ENCODE peak calls at places on chromosomes 6 and 20, in ten cellular contexts. E is A673, Z is brain microvascular endothelial cell, J is glutamatergic neuron, A is progenitor cell of endocrine pancreas, B is transverse colon, P is spleen, Y is PC-3, R is heart right ventricle, T is tibial nerve. S is an unnamed sample.
A peak's percentile ranks its signal among the peaks of the same experiment; 100 is the strongest.

GRCh38 chr6:85008311-85009015 is 244.1 kb upstream of the TBX18 start:
- DNase-seq in P (no peak), R (no peak), Z (peak; percentile 60), E (peak; percentile 26), A (no peak), T (no peak), J (no peak), Y (peak; percentile 27), B (no peak), S (no peak)

GRCh38 chr20:58747400-58747672 is 54.7 kb downstream of the NPEPL1 start:
- DNase-seq in J (no peak), A (no peak), Y (no peak), Z (no peak), P (peak; percentile 31), T (no peak), R (no peak), E (no peak), B (no peak), S (no peak)

GRCh38 chr6:36330366-36330765 is 6.3 kb downstream of the BNIP5 start:
- DNase-seq in R (no peak), T (no peak), B (no peak), E (no peak), A (no peak), Y (no peak), Z (no peak), P (no peak), J (no peak), S (no peak)

GRCh38 chr20:64146936-64147451 is 17.3 kb upstream of the MYT1 start:
- DNase-seq in P (peak; percentile 44), Z (no peak), R (no peak), B (no peak), E (no peak), J (peak; percentile 10), A (no peak), T (no peak), Y (no peak), S (no peak)

GRCh38 chr6:74409447-74409846 is 713.4 kb downstream of the CD109 start:
- DNase-seq in R (no peak), J (no peak), P (no peak), E (peak; percentile 44), B (no peak), Z (peak; percentile 66), A (no peak), Y (peak; percentile 64), T (peak; percentile 13), S (no peak)

GRCh38 chr20:63826753-63827152 is 4.3 kb downstream of the ZBTB46 start:
- DNase-seq in R (no peak), Z (no peak), P (no peak), J (no peak), T (no peak), A (no peak), E (no peak), B (no peak), Y (peak; percentile 39), S (no peak)

GRCh38 chr6:121694389-121695185 is 259.1 kb downstream of the GJA1 start:
- DNase-seq in Z (peak; percentile 63), J (no peak), T (peak; percentile 7), R (no peak), E (no peak), B (no peak), Y (no peak), P (no peak), A (no peak), S (no peak)

GRCh38 chr6:133202610-133203343 is 38.4 kb upstream of the EYA4 start:
- DNase-seq in Y (no peak), T (no peak), Z (no peak), R (no peak), E (no peak), J (no peak), P (no peak), B (no peak), A (no peak), S (no peak)

GRCh38 chr20:376089-376488 is 4.5 kb upstream of the TRIB3 start:
- DNase-seq in Z (no peak), A (no peak), P (no peak), B (no peak), Y (no peak), J (no peak), T (no peak), E (no peak), R (no peak), S (no peak)

GRCh38 chr20:23235173-23236027 is 115.2 kb upstream of the NXT1 start:
- DNase-seq in P (peak; percentile 89), E (peak; percentile 63), T (peak; percentile 57), R (peak; percentile 73), A (peak; percentile 39), Z (no peak), Y (peak; percentile 61), J (peak; percentile 81), B (peak; percentile 54), S (peak; percentile 71)

GRCh38 chr20:1467355-1468116 is 887 bp upstream of the NSFL1C start:
- DNase-seq in B (peak; percentile 65), E (no peak), J (no peak), R (no peak), T (peak; percentile 24), P (peak; percentile 84), Z (no peak), Y (no peak), A (no peak), S (no peak)

GRCh38 chr6:87789198-87789899 is 87.3 kb upstream of the AKIRIN2 start:
- DNase-seq in P (no peak), R (no peak), J (no peak), Y (peak; percentile 51), A (no peak), T (peak; percentile 18), B (no peak), Z (peak; percentile 50), E (peak; percentile 27), S (no peak)

GRCh38 chr6:111337715-111338333 is 145.2 kb downstream of the REV3L start:
- DNase-seq in T (no peak), E (no peak), B (no peak), R (no peak), A (no peak), J (no peak), P (no peak), Y (no peak), Z (no peak), S (no peak)

GRCh38 chr6:14211596-14211961 is 94.0 kb downstream of the CD83 start:
- DNase-seq in Y (peak; percentile 9), A (peak; percentile 27), P (peak; percentile 89), B (peak; percentile 53), Z (peak; percentile 23), E (peak; percentile 68), T (peak; percentile 32), R (peak; percentile 62), J (peak; percentile 80), S (peak; percentile 51)

GRCh38 chr6:125445054-125445453 is 143.3 kb upstream of the HDDC2 start:
- DNase-seq in E (no peak), J (no peak), A (no peak), T (no peak), P (no peak), Z (no peak), B (no peak), R (no peak), Y (no peak), S (peak; percentile 4)

GRCh38 chr6:52286798-52287432 is 2.4 kb upstream of the MCM3 start:
- DNase-seq in Y (peak; percentile 81), T (peak; percentile 85), R (peak; percentile 56), P (no peak), J (peak; percentile 76), E (peak; percentile 90), B (peak; percentile 82), Z (peak; percentile 75), A (peak; percentile 24), S (peak; percentile 73)
- TF ChIP-seq CTCF in Y (peak; percentile 92), T (peak; percentile 42), R (peak; percentile 28), P (peak; percentile 58), J (peak; percentile 37), E (peak; percentile 93), B (peak; percentile 60), Z (peak; percentile 97), A (peak; percentile 75), S (peak; percentile 78)

DNA sequence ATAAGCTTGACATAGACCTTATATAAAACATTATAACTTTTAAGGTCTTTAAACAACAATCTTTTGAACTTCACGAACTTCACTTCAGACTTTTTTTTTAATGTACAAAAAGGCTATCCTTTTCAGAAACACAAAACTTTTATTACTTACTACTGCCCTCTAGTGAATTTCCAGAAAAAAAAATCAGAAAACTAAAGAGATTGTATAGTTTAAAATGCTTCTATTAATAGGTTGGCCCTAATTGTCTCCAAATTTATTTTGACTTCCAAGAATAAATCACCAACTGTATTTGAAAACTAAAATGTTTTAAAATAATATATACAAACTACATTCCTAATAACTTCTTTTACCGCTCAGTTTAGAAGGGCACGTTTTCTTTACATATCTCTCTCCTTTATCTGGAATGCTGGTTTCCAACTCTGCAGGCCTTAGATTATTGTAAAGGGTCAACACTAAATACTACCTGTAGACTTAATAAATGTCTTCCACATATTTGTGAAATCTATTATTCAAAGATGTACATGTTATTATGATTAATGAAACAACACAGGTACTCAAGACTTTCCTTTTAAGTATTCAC is 66.8 kb downstream of the LMBRD1 start:
- DNase-seq in T (no peak), P (no peak), Z (no peak), J (no peak), R (no peak), A (no peak), E (peak; percentile 17), B (no peak), Y (peak; percentile 8), S (no peak)
- TF ChIP-seq CTCF in T (peak; percentile 10), P (peak; percentile 6), Z (no peak), J (peak; percentile 58), R (no peak), A (peak; percentile 58), E (peak; percentile 61), B (no peak), Y (peak; percentile 56), S (peak; percentile 36)

GRCh38 chr6:4114123-4114522 is 21.3 kb downstream of the ECI2 start:
- DNase-seq in R (no peak), E (no peak), Z (peak; percentile 40), P (no peak), B (no peak), A (no peak), J (no peak), Y (no peak), T (no peak), S (no peak)
- TF ChIP-seq CTCF in R (no peak), E (no peak), Z (peak; percentile 15), P (no peak), B (no peak), A (no peak), J (no peak), Y (no peak), T (no peak), S (no peak)

DNA sequence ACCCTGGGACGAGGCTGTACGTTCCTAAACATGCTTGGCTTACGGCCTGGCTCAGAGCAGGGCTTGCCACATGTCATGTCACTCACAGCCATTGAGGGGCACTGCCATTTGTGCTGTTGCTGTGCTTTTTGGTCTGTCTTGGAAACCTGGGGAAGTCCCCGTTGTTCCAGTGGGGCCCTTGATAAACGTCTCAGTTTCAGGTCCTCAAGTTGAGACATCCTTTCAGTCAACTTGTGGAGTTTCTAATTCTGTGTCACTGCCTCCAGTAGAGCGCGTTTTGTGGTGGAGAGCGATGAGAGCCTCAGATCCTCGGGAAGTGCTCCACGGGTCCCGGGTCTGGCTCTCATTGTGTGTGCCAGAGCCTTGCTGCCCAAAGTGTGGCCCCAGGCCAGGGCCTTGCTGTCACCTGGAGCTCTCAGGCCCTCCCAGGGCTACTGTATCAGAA is 43.0 kb upstream of the CCR6 start:
- DNase-seq in B (peak; percentile 54), Y (no peak), T (no peak), Z (no peak), A (no peak), J (no peak), R (no peak), E (no peak), P (peak; percentile 87), S (no peak)
- TF ChIP-seq CTCF in B (no peak), Y (no peak), T (no peak), Z (no peak), A (no peak), J (no peak), R (no peak), E (no peak), P (peak; percentile 49), S (no peak)

S was measured in nephron progenitor cell.